ENCODE peak calls at places on chromosome 1, in nine cellular contexts. D, J, E, O, K, H, F, L and A are unnamed samples.

GRCh38 chr1:43978551-43979260 is at the start of gene B4GALT2:
- DNase-seq in D (peak; percentile 32), J (peak; percentile 71), E (peak; percentile 78), O (no peak), K (no peak), H (peak; percentile 90), F (peak; percentile 51), L (peak; percentile 55), A (peak; percentile 69)

GRCh38 chr1:184775329-184775728 is 20.7 kb upstream of the EDEM3 start:
- DNase-seq in D (no peak), J (no peak), E (no peak), O (no peak), K (no peak), H (no peak), F (no peak), L (no peak), A (no peak)

GRCh38 chr1:231940116-231940515 is 313.5 kb downstream of the DISC1 start:
- DNase-seq in D (no peak), J (no peak), E (no peak), O (no peak), K (no peak), H (no peak), F (no peak), L (no peak), A (no peak)

GRCh38 chr1:76153856-76154212 is 79.3 kb downstream of the ST6GALNAC3 start:
- DNase-seq in D (no peak), J (no peak), E (no peak), O (no peak), K (no peak), H (no peak), F (no peak), L (no peak), A (peak; percentile 9)

GRCh38 chr1:23634840-23635642 is 56.6 kb upstream of the RPL11 start:
- DNase-seq in D (peak; percentile 59), J (peak; percentile 77), E (no peak), O (peak; percentile 77), K (peak; percentile 70), H (peak; percentile 85), F (peak; percentile 62), L (peak; percentile 42), A (peak; percentile 82)

GRCh38 chr1:21639594-21640041 is 29.5 kb downstream of the RAP1GAP start:
- DNase-seq in D (peak; percentile 22), J (no peak), E (no peak), O (no peak), K (no peak), H (peak; percentile 76), F (no peak), L (no peak), A (no peak)

GRCh38 chr1:234607091-234608025 is 2.6 kb downstream of the IRF2BP2 start:
- DNase-seq in D (peak; percentile 43), J (peak; percentile 48), E (peak; percentile 74), O (no peak), K (peak; percentile 64), H (no peak), F (no peak), L (peak; percentile 33), A (peak; percentile 64)

GRCh38 chr1:11013160-11013531 is 692 bp downstream of the TARDBP start:
- DNase-seq in D (peak; percentile 52), J (no peak), E (no peak), O (peak; percentile 14), K (no peak), H (no peak), F (no peak), L (no peak), A (no peak)

GRCh38 chr1:84347547-84348239 is 46.2 kb downstream of the SAMD13 start:
- DNase-seq in D (peak; percentile 58), J (no peak), E (no peak), O (peak; percentile 36), K (no peak), H (no peak), F (no peak), L (no peak), A (no peak)

GRCh38 chr1:84348240-84348555 is 46.7 kb downstream of the SAMD13 start:
- DNase-seq in D (peak; percentile 93), J (no peak), E (peak; percentile 67), O (peak; percentile 39), K (no peak), H (no peak), F (no peak), L (no peak), A (no peak)

GRCh38 chr1:84350104-84350503 is 48.2 kb upstream of the DNASE2B start:
- DNase-seq in D (no peak), J (no peak), E (no peak), O (no peak), K (no peak), H (no peak), F (no peak), L (no peak), A (no peak)

GRCh38 chr1:84352298-84353106 is 45.8 kb upstream of the DNASE2B start:
- DNase-seq in D (peak; percentile 81), J (no peak), E (no peak), O (peak; percentile 57), K (no peak), H (no peak), F (no peak), L (no peak), A (no peak)

GRCh38 chr1:84350550-84350949 is 47.7 kb upstream of the DNASE2B start:
- DNase-seq in D (no peak), J (no peak), E (no peak), O (no peak), K (no peak), H (no peak), F (no peak), L (no peak), A (no peak)
- H3K27ac ChIP-seq in D (no peak overlapping the region), J (no peak overlapping the region), E (no peak overlapping the region), O (no peak overlapping the region), K (no peak overlapping the region), H (no peak overlapping the region), F (no peak overlapping the region), L (no peak overlapping the region), A (no peak overlapping the region)

GRCh38 chr1:214515544-214516433 is 35.6 kb downstream of the PTPN14 start:
- DNase-seq in D (no peak), J (no peak), E (no peak), O (no peak), K (no peak), H (no peak), F (no peak), L (no peak), A (no peak)

GRCh38 chr1:214516434-214517326 is 34.7 kb downstream of the PTPN14 start:
- DNase-seq in D (no peak), J (no peak), E (no peak), O (no peak), K (no peak), H (no peak), F (no peak), L (no peak), A (no peak)

GRCh38 chr1:214513394-214513793 is 38.0 kb downstream of the PTPN14 start:
- DNase-seq in D (peak; percentile 39), J (no peak), E (no peak), O (no peak), K (no peak), H (no peak), F (no peak), L (no peak), A (peak; percentile 32)

GRCh38 chr1:214514032-214514818 is 37.2 kb downstream of the PTPN14 start:
- DNase-seq in D (peak; percentile 78), J (peak; percentile 74), E (no peak), O (peak; percentile 80), K (no peak), H (no peak), F (no peak), L (no peak), A (peak; percentile 86)

DNA sequence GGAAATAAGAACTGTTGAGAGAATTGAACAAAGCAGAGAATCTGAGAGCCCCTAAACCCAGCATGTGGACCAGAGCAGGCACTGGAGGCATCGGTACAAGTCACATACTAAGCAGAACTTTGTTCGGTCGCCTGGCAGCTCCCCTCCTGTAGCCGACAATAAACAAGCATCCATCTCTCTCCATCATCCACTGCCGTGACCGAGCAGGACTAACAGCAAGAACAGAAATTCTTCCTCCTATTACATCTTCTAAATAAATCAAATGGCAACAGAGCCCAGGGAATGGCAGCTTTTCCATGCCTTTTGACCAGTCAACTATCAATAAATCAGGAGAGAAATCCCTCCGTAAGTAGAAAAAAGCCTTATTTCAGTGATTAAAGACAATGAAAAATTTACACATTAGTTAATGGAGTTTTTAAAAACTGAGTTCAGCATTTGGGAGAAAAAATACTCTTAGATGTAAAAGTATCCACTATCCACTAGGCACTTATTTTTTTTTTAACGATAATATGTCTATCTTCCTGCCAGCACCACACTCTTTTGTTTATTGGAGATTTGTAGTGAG is 36.5 kb downstream of the PTPN14 start:
- DNase-seq in D (no peak), J (no peak), E (no peak), O (no peak), K (peak; percentile 11), H (no peak), F (no peak), L (no peak), A (no peak)
- H3K4me3 ChIP-seq in D (peak overlapping the region; percentile 8), J (peak overlapping the region; percentile 9), E (no peak overlapping the region), O (no peak overlapping the region), K (no peak overlapping the region), H (no peak overlapping the region), F (no peak overlapping the region), L (no peak overlapping the region), A (no peak overlapping the region)

DNA sequence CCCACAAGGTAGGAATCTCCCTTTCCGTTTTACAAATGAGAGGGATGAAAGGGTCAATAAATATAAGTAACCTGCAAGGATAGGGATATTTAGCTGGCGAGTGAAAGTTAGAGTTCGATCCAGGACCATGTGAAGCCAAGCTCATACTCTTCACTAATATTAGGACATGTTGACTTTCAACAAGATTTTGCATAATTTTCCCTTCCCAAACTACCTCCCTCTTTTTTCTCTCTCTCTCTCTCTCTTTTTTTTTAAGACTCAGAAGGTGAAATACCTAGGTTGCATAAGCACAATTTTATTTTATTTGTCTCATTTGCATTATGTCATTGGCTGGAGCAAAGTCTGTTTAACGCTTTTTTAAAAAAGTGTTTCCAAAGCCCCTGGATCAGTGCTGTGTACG is 8.1 kb upstream of the MT1HL1 start:
- DNase-seq in D (no peak), J (no peak), E (no peak), O (no peak), K (no peak), H (no peak), F (no peak), L (no peak), A (no peak)
- H3K27ac ChIP-seq in D (no peak overlapping the region), J (no peak overlapping the region), E (no peak overlapping the region), O (no peak overlapping the region), K (no peak overlapping the region), H (peak overlapping the region; percentile 17), F (peak overlapping the region; percentile 94), L (peak overlapping the region; percentile 91), A (no peak overlapping the region)

GRCh38 chr1:201543871-201544521 is 5.1 kb downstream of the NAV1 start:
- DNase-seq in D (no peak), J (no peak), E (no peak), O (peak; percentile 40), K (no peak), H (peak; percentile 59), F (no peak), L (no peak), A (no peak)

GRCh38 chr1:201542166-201543045 is 3.5 kb downstream of the NAV1 start:
- DNase-seq in D (peak; percentile 82), J (no peak), E (no peak), O (peak; percentile 84), K (no peak), H (no peak), F (peak; percentile 30), L (peak; percentile 34), A (peak; percentile 82)

GRCh38 chr1:201539561-201540404 is 856 bp downstream of the NAV1 start:
- DNase-seq in D (peak; percentile 77), J (peak; percentile 75), E (peak; percentile 72), O (peak; percentile 84), K (no peak), H (peak; percentile 36), F (peak; percentile 74), L (peak; percentile 59), A (peak; percentile 91)

GRCh38 chr1:201538618-201539551 is at the start of gene NAV1:
- DNase-seq in D (peak; percentile 85), J (peak; percentile 75), E (peak; percentile 77), O (peak; percentile 75), K (peak; percentile 70), H (peak; percentile 58), F (peak; percentile 77), L (peak; percentile 70), A (peak; percentile 70)

GRCh38 chr1:201540846-201541735 is 2.2 kb downstream of the NAV1 start:
- DNase-seq in D (no peak), J (no peak), E (no peak), O (no peak), K (no peak), H (no peak), F (no peak), L (no peak), A (no peak)
- H3K4me3 ChIP-seq in D (peak overlapping the region; percentile 86), J (peak overlapping the region; percentile 94), E (no peak overlapping the region), O (peak overlapping the region; percentile 73), K (no peak overlapping the region), H (no peak overlapping the region), F (peak overlapping the region; percentile 70), L (peak overlapping the region; percentile 81), A (peak overlapping the region; percentile 67)